ENCODE peak calls at places on chromosomes 13 and 19, in nine cellular contexts. R, N, X, O, C, U, K, I and W are unnamed samples.

GRCh38 chr19:47485210-47485609 is 1.2 kb upstream of the KPTN start:
- DNase-seq in C (no peak), O (no peak), U (no peak), R (no peak), K (no peak), N (no peak), I (no peak), X (no peak), W (no peak)

GRCh38 chr13:109869312-109870237 is 83.2 kb upstream of the IRS2 start:
- DNase-seq in C (no peak), U (peak; percentile 40), O (no peak), N (no peak), R (no peak), X (peak; percentile 69), K (no peak), I (peak; percentile 31), W (no peak)

GRCh38 chr13:95426631-95427030 is 125.4 kb upstream of the ABCC4 start:
- DNase-seq in C (no peak), N (no peak), K (no peak), X (no peak), I (no peak), R (no peak), U (no peak), O (no peak), W (no peak)

GRCh38 chr19:5691205-5691929 is 1.3 kb downstream of the RPL36 start:
- DNase-seq in K (no peak), R (no peak), O (no peak), I (peak; percentile 28), C (peak; percentile 58), N (no peak), U (peak; percentile 21), X (no peak), W (peak; percentile 20)

GRCh38 chr19:38662508-38663155 is 15.2 kb downstream of the ACTN4 start:
- DNase-seq in U (no peak), X (no peak), O (no peak), I (no peak), K (no peak), R (no peak), C (no peak), N (no peak), W (no peak)

GRCh38 chr19:6802336-6803035 is 30.0 kb downstream of the VAV1 start:
- DNase-seq in I (no peak), X (no peak), O (peak; percentile 4), C (peak; percentile 72), U (no peak), N (no peak), R (peak; percentile 55), K (peak; percentile 50), W (peak; percentile 64)

GRCh38 chr13:28252547-28252946 is 114.2 kb downstream of the PAN3 start:
- DNase-seq in C (no peak), U (no peak), X (no peak), I (no peak), R (no peak), O (no peak), N (no peak), K (no peak), W (no peak)

GRCh38 chr13:110880627-110881026 is 34.2 kb downstream of the ANKRD10 start:
- DNase-seq in X (no peak), N (no peak), C (no peak), O (no peak), U (no peak), R (no peak), I (no peak), K (no peak), W (no peak)

GRCh38 chr19:35862528-35862927 is 5.8 kb downstream of the KIRREL2 start:
- DNase-seq in N (no peak), C (no peak), U (no peak), I (no peak), O (no peak), R (no peak), K (no peak), X (no peak), W (no peak)

GRCh38 chr13:110524484-110525254 is 36.9 kb downstream of the RAB20 start:
- DNase-seq in U (no peak), C (no peak), I (no peak), O (no peak), X (no peak), R (no peak), N (no peak), K (no peak), W (no peak)

GRCh38 chr13:75838366-75839017 is 202.4 kb downstream of the LMO7 start:
- DNase-seq in X (peak; percentile 61), C (no peak), O (no peak), R (no peak), U (no peak), N (no peak), I (no peak), K (no peak), W (no peak)

GRCh38 chr13:68025604-68026003 is 795.5 kb upstream of the PCDH9 start:
- DNase-seq in U (no peak), X (no peak), I (no peak), K (no peak), C (no peak), N (no peak), O (no peak), R (no peak), W (no peak)

GRCh38 chr19:47674548-47674947 is 38.7 kb upstream of the EHD2 start:
- DNase-seq in R (no peak), O (no peak), N (no peak), I (no peak), X (no peak), C (no peak), U (no peak), K (no peak), W (no peak)

GRCh38 chr13:60645552-60646138 is 248.6 kb downstream of the TDRD3 start:
- DNase-seq in C (no peak), X (no peak), N (no peak), K (no peak), O (no peak), U (no peak), I (no peak), R (no peak), W (no peak)

GRCh38 chr19:42032428-42032827 is 37.6 kb downstream of the GRIK5 start:
- DNase-seq in K (no peak), R (no peak), I (no peak), X (no peak), U (no peak), O (no peak), N (no peak), C (no peak), W (no peak)

GRCh38 chr13:48965736-48966135 is 10.0 kb upstream of the FNDC3A start:
- DNase-seq in N (no peak), I (no peak), R (no peak), C (no peak), X (no peak), U (no peak), O (no peak), K (no peak), W (no peak)

GRCh38 chr13:40271511-40271910 is 394.9 kb downstream of the FOXO1 start:
- DNase-seq in C (no peak), K (no peak), U (no peak), I (no peak), X (no peak), N (no peak), O (no peak), R (no peak), W (no peak)

GRCh38 chr13:99153219-99153618 is 47.4 kb upstream of the UBAC2 start:
- DNase-seq in C (no peak), O (no peak), R (no peak), I (no peak), U (peak; percentile 5), N (no peak), X (no peak), K (no peak), W (no peak)

GRCh38 chr13:98613591-98613990 is 36.7 kb upstream of the STK24 start:
- DNase-seq in O (no peak), C (no peak), U (no peak), I (no peak), R (no peak), X (no peak), N (no peak), K (no peak), W (no peak)

GRCh38 chr13:31225180-31225579 is 25.4 kb downstream of the B3GLCT start:
- DNase-seq in C (no peak), R (no peak), K (no peak), I (no peak), O (no peak), N (no peak), X (no peak), U (no peak), W (no peak)

GRCh38 chr13:113510871-113511270 is 20.4 kb upstream of the DCUN1D2 start:
- DNase-seq in U (no peak), N (no peak), X (no peak), I (no peak), C (no peak), O (no peak), R (no peak), K (no peak), W (no peak)

GRCh38 chr19:17553256-17553655 is 2.2 kb upstream of the COLGALT1 start:
- DNase-seq in R (no peak), I (peak; percentile 81), X (peak; percentile 83), C (no peak), K (no peak), U (peak; percentile 33), O (no peak), N (peak; percentile 62), W (no peak)

GRCh38 chr19:34999498-35000337 is at the start of gene GRAMD1A:
- DNase-seq in R (peak; percentile 46), K (peak; percentile 42), U (peak; percentile 69), C (peak; percentile 83), I (peak; percentile 70), X (peak; percentile 89), N (peak; percentile 48), O (peak; percentile 53), W (peak; percentile 57)

GRCh38 chr13:49746111-49746510 is 46.4 kb downstream of the KPNA3 start:
- DNase-seq in U (no peak), I (no peak), R (no peak), C (no peak), O (no peak), N (no peak), X (no peak), K (no peak), W (no peak)

GRCh38 chr19:45827459-45828093 is 12.5 kb upstream of the RSPH6A start:
- DNase-seq in N (no peak), O (no peak), R (no peak), C (no peak), X (no peak), U (no peak), K (no peak), I (no peak), W (no peak)

GRCh38 chr13:69857188-69857821 is 250.3 kb upstream of the ATXN8OS start:
- DNase-seq in X (no peak), R (no peak), C (peak; percentile 32), U (peak; percentile 41), I (no peak), K (no peak), N (no peak), O (no peak), W (no peak)

GRCh38 chr13:19817106-19817505 is 34.4 kb upstream of the PSPC1 start:
- DNase-seq in R (peak; percentile 2), I (no peak), N (no peak), O (no peak), X (no peak), C (no peak), U (no peak), K (no peak), W (no peak)